ENCODE peak calls at places on chromosomes 5 and 9, in five cellular contexts. J is heart right ventricle, K is mesothelial cell of epicardium, L is endothelial cell of umbilical vein, T is GM10248. I is an unnamed sample.
A peak's percentile ranks its signal among the peaks of the same experiment; 100 is the strongest.

GRCh38 chr9:79610019-79610760 is 38.4 kb downstream of the TLE4 start:
- DNase-seq in J (no peak), K (no peak), L (no peak), T (no peak), I (no peak)

GRCh38 chr5:53191766-53192165 is 82.2 kb upstream of the MOCS2 start:
- DNase-seq in J (no peak), K (no peak), L (no peak), T (no peak), I (no peak)

GRCh38 chr5:99878830-99879229 is 656.3 kb upstream of the FAM174A start:
- DNase-seq in J (no peak), K (no peak), L (no peak), T (no peak), I (no peak)

GRCh38 chr5:127666043-127666716 is 17.3 kb downstream of the CTXN3 start:
- DNase-seq in J (no peak), K (no peak), L (no peak), T (no peak), I (no peak)

GRCh38 chr5:67494186-67494842 is 297.7 kb upstream of the CD180 start:
- DNase-seq in J (no peak), K (no peak), L (no peak), T (no peak), I (no peak)

GRCh38 chr5:1514027-1514818 is 9.5 kb downstream of the LPCAT1 start:
- DNase-seq in J (peak; percentile 9), K (peak; percentile 38), L (no peak), T (no peak), I (peak; percentile 7)

GRCh38 chr5:13189532-13189931 is 755.0 kb downstream of the DNAH5 start:
- DNase-seq in J (no peak), K (no peak), L (no peak), T (no peak), I (no peak)

GRCh38 chr9:97811534-97812246 is 41.3 kb upstream of the FOXE1 start:
- DNase-seq in J (no peak), K (no peak), L (peak; percentile 10), T (no peak), I (no peak)

GRCh38 chr5:157217289-157218024 is 36.8 kb downstream of the ITK start:
- DNase-seq in J (no peak), K (no peak), L (no peak), T (no peak), I (no peak)

GRCh38 chr9:79817469-79818004 is 245.8 kb downstream of the TLE4 start:
- DNase-seq in J (no peak), K (no peak), L (no peak), T (peak; percentile 38), I (no peak)

GRCh38 chr9:4152876-4153275 is 147.0 kb downstream of the GLIS3 start:
- DNase-seq in J (no peak), K (no peak), L (no peak), T (no peak), I (no peak)

GRCh38 chr5:61228691-61229280 is 66.5 kb upstream of the SMIM15 start:
- DNase-seq in J (no peak), K (no peak), L (peak; percentile 24), T (no peak), I (no peak)

GRCh38 chr5:140240987-140241706 is 61.8 kb downstream of the PFDN1 start:
- DNase-seq in J (peak; percentile 87), K (peak; percentile 78), L (peak; percentile 93), T (no peak), I (no peak)

GRCh38 chr9:75957095-75957494 is 66.6 kb downstream of the PCSK5 start:
- DNase-seq in J (no peak), K (no peak), L (no peak), T (no peak), I (no peak)

GRCh38 chr9:134728801-134729495 is 87.3 kb downstream of the COL5A1 start:
- DNase-seq in J (peak; percentile 8), K (no peak), L (no peak), T (no peak), I (no peak)

GRCh38 chr5:109053995-109054417 is 306.3 kb downstream of the FER start:
- DNase-seq in J (no peak), K (no peak), L (no peak), T (peak; percentile 13), I (no peak)

GRCh38 chr5:96326902-96327301 is 106.1 kb downstream of the PCSK1 start:
- DNase-seq in J (no peak), K (no peak), L (no peak), T (no peak), I (no peak)

GRCh38 chr5:21773456-21773855 is 1079.7 kb downstream of the CDH12 start:
- DNase-seq in J (no peak), K (no peak), L (no peak), T (no peak), I (no peak)

GRCh38 chr9:109584205-109584604 is 86.1 kb upstream of the PTPN3 start:
- DNase-seq in J (no peak), K (no peak), L (no peak), T (no peak), I (no peak)

GRCh38 chr5:39526914-39527477 is 102.2 kb upstream of the DAB2 start:
- DNase-seq in J (no peak), K (no peak), L (peak; percentile 98), T (no peak), I (no peak)

GRCh38 chr5:83921794-83922193 is 201.1 kb upstream of the HAPLN1 start:
- DNase-seq in J (no peak), K (no peak), L (no peak), T (no peak), I (no peak)

GRCh38 chr9:124137009-124137943 is 120.5 kb upstream of the NEK6 start:
- DNase-seq in J (no peak), K (no peak), L (no peak), T (peak; percentile 77), I (no peak)

GRCh38 chr9:115138151-115138550 is 20.2 kb upstream of the TNC start:
- DNase-seq in J (no peak), K (no peak), L (no peak), T (no peak), I (no peak)

GRCh38 chr5:144328505-144328904 is 157.8 kb downstream of the KCTD16 start:
- DNase-seq in J (no peak), K (no peak), L (no peak), T (no peak), I (no peak)

GRCh38 chr5:56317923-56318561 is 84.9 kb upstream of the ANKRD55 start:
- DNase-seq in J (no peak), K (no peak), L (no peak), T (no peak), I (no peak)

GRCh38 chr5:127801751-127802476 is 98.7 kb downstream of the CCDC192 start:
- DNase-seq in J (no peak), K (no peak), L (peak; percentile 71), T (no peak), I (no peak)

GRCh38 chr5:167888395-167888794 is 403.1 kb upstream of the WWC1 start:
- DNase-seq in J (no peak), K (no peak), L (no peak), T (no peak), I (no peak)
- TF ChIP-seq CTCF in J (no peak), K (no peak), L (no peak), T (no peak), I (no peak)

DNA sequence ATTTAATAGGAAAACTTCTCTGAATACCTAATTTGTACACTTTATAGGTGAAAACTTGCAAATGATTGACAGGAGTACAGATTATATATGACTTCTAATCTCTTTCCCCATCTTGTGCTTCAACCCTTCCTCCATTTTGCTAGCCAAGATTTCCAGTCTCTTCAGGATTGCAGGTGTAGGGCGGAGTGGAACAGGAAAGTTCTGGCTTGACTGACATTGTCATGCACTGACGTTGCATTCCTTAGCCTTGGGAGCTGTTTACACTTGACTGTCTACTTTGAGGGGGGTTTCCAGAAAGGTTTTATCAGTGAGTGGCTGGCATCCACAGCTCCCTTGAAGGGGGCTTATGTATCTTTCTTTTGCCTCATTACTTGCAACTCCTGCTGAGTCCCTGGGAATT is 34.1 kb upstream of the GRIA1 start:
- DNase-seq in J (no peak), K (no peak), L (no peak), T (no peak), I (no peak)
- TF ChIP-seq CTCF in J (no peak), K (no peak), L (no peak), T (no peak), I (no peak)

GRCh38 chr9:127205952-127206351 is 58.6 kb upstream of the GARNL3 start:
- DNase-seq in J (no peak), K (no peak), L (no peak), T (no peak), I (no peak)

GRCh38 chr9:127206666-127207065 is 57.9 kb upstream of the GARNL3 start:
- DNase-seq in J (no peak), K (no peak), L (no peak), T (no peak), I (no peak)

GRCh38 chr9:127202461-127203139 is 62.0 kb upstream of the GARNL3 start:
- DNase-seq in J (no peak), K (no peak), L (no peak), T (no peak), I (no peak)

GRCh38 chr9:127203501-127204327 is 60.9 kb upstream of the GARNL3 start:
- DNase-seq in J (no peak), K (no peak), L (no peak), T (no peak), I (no peak)

DNA sequence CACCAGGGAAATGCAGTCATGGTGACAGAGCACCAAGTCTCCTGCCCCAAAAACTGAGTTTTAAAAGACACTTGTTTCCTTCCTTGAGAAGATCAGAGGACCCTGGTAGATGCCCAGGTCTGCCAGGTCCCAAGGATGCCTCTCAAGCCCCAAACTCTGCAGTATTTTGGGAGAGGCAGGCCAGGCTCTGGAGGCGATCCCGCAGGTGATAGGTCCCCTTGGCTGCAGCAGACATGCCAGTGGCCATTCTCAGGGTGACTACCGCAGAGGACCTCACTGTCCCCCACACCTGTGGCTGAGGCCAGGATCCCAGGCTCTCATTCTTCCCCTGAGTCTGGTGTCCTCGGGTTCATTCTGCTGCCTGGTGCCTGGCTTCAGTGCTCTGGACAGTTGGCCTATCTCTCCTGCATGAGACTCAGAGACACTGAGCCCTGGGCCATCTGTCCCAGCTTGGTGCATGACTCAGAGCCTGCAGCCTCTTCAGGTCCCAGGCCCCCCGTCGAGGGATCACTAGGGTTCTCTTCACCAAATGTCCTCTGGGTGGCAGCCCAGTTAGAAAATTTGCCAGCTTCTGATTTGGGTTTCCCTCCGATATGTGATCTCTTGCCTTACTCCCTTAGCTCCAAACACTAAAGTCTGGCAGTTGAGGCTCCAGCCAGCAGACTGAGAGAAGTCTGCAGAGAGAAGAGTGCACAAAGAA is 59.7 kb upstream of the GARNL3 start:
- DNase-seq in J (no peak), K (no peak), L (no peak), T (no peak), I (no peak)
- TF ChIP-seq CTCF in J (peak; percentile 16), K (no peak), L (peak; percentile 21), T (no peak), I (peak; percentile 10)

DNA sequence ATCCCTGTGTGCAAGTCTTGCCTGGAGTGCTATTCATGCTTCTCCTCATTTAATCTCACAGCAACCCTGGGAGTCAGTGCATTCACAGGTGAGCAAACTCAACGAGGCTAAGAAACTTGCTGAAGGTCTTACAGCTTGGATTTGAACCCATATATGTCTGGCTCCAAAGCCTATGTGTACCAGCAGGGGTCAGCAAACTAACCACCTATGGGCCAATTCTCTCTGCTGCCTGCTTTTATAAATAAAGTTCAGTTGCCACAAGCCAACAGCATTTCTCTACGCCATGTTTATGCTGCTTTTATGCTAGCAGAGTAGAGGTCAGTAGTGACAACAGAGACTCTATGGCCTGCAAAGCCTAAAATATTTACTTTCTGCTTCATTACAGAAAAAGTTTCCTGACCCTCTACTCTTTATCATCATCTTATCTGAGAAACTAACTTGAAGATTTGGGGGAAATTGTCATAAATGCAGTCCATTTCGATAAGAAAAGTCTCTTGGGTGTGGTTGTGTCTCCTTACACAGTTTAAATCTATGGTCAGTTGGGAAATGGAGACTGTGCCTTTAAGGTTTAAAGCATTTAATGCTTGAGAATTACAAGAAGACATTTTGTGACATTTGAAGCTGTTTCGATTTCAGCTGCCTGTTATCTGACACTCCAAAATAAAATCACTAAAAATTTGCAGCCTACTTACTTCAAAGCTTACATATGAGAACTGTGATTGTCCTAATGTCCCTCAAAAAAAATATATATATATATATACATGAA is 137.7 kb downstream of the PRELID2 start:
- DNase-seq in J (no peak), K (no peak), L (peak; percentile 68), T (peak; percentile 25), I (no peak)
- TF ChIP-seq CTCF in J (peak; percentile 25), K (no peak), L (peak; percentile 74), T (peak; percentile 48), I (peak; percentile 38)